ENCODE peak calls at places on chromosome 21, in ten cellular contexts. Z, H, Y, R, A, T, D, W, V and B are unnamed samples.
A peak's percentile ranks its signal among the peaks of the same experiment; 100 is the strongest.

GRCh38 chr21:21030311-21030710 is 32.1 kb downstream of the NCAM2 start:
- DNase-seq in Z (no peak), H (no peak), Y (no peak), R (no peak), A (no peak), T (no peak), D (no peak), W (no peak), V (no peak), B (no peak)

GRCh38 chr21:32951041-32951440 is 74.7 kb upstream of the OLIG2 start:
- DNase-seq in Z (no peak), H (no peak), Y (no peak), R (no peak), A (no peak), T (no peak), D (no peak), W (no peak), V (no peak), B (no peak)

GRCh38 chr21:17613242-17613676 is 558 bp upstream of the BTG3 start:
- DNase-seq in Z (no peak), H (peak; percentile 53), Y (no peak), R (no peak), A (peak; percentile 39), T (peak; percentile 53), D (peak; percentile 1), W (no peak), V (no peak), B (no peak)

GRCh38 chr21:46605759-46606426 is 1.0 kb upstream of the S100B start:
- DNase-seq in Z (no peak), H (no peak), Y (no peak), R (peak; percentile 51), A (peak; percentile 60), T (no peak), D (peak; percentile 9), W (no peak), V (peak; percentile 39), B (no peak)

GRCh38 chr21:34078915-34079314 is 5.5 kb downstream of the MRPS6 start:
- DNase-seq in Z (no peak), H (no peak), Y (no peak), R (no peak), A (no peak), T (no peak), D (no peak), W (no peak), V (peak; percentile 14), B (no peak)

GRCh38 chr21:46418265-46418946 is 40.3 kb upstream of the DIP2A start:
- DNase-seq in Z (no peak), H (no peak), Y (no peak), R (no peak), A (no peak), T (no peak), D (no peak), W (no peak), V (no peak), B (no peak)

GRCh38 chr21:29441651-29442050 is 142.9 kb downstream of the BACH1 start:
- DNase-seq in Z (no peak), H (no peak), Y (no peak), R (no peak), A (no peak), T (peak; percentile 52), D (no peak), W (no peak), V (no peak), B (no peak)

GRCh38 chr21:35911412-35912191 is 148.7 kb downstream of the SETD4 start:
- DNase-seq in Z (no peak), H (no peak), Y (peak; percentile 88), R (no peak), A (no peak), T (no peak), D (no peak), W (no peak), V (no peak), B (no peak)

GRCh38 chr21:35164380-35164779 is 115.3 kb upstream of the RUNX1 start:
- DNase-seq in Z (no peak), H (no peak), Y (no peak), R (no peak), A (no peak), T (no peak), D (no peak), W (no peak), V (no peak), B (no peak)

GRCh38 chr21:45420061-45420521 is 15.1 kb downstream of the COL18A1 start:
- DNase-seq in Z (no peak), H (no peak), Y (no peak), R (no peak), A (no peak), T (no peak), D (no peak), W (no peak), V (no peak), B (peak; percentile 58)

GRCh38 chr21:41753001-41753725 is 13.7 kb downstream of the RIPK4 start:
- DNase-seq in Z (no peak), H (no peak), Y (no peak), R (no peak), A (no peak), T (no peak), D (no peak), W (no peak), V (no peak), B (no peak)

GRCh38 chr21:41750051-41750450 is 16.8 kb downstream of the RIPK4 start:
- DNase-seq in Z (peak; percentile 8), H (no peak), Y (no peak), R (no peak), A (no peak), T (peak; percentile 66), D (no peak), W (no peak), V (no peak), B (no peak)

GRCh38 chr21:41750532-41751151 is 16.2 kb downstream of the RIPK4 start:
- DNase-seq in Z (no peak), H (no peak), Y (no peak), R (no peak), A (no peak), T (peak; percentile 29), D (no peak), W (no peak), V (no peak), B (no peak)

GRCh38 chr21:41752231-41752681 is 14.6 kb downstream of the RIPK4 start:
- DNase-seq in Z (peak; percentile 64), H (no peak), Y (no peak), R (no peak), A (no peak), T (peak; percentile 91), D (no peak), W (no peak), V (no peak), B (no peak)

DNA sequence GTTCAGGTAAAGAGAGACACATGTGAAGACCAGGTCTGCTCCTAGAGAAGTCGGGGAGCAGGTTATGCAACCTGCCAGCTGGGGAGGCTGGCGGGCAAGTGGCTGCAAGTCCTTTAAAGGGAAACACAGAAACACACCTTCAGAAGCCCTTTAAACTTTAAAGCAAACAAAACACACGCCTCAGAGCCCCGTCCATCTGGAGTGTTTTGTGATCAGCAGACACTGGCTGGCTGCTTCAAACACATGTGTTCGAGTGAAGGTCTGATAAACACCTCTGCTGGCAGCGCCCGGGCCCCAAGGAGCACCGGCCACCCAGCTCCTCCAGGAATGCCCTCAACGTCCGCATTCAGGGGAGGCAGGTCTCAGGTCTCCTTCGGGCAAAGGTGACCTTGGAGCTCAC is 15.2 kb downstream of the RIPK4 start:
- DNase-seq in Z (no peak), H (no peak), Y (no peak), R (no peak), A (no peak), T (no peak), D (no peak), W (no peak), V (no peak), B (no peak)
- H3K27ac ChIP-seq in Z (no peak overlapping the region), H (no peak overlapping the region), Y (no peak overlapping the region), R (no peak overlapping the region), A (no peak overlapping the region), T (peak overlapping the region; percentile 31), D (no peak overlapping the region), W (no peak overlapping the region), V (no peak overlapping the region), B (no peak overlapping the region)

GRCh38 chr21:31682625-31683024 is 23.1 kb downstream of the SOD1 start:
- DNase-seq in Z (peak; percentile 52), H (no peak), Y (no peak), R (no peak), A (no peak), T (no peak), D (no peak), W (no peak), V (no peak), B (no peak)
- H3K27ac ChIP-seq in Z (no peak overlapping the region), H (no peak overlapping the region), Y (no peak overlapping the region), R (no peak overlapping the region), A (no peak overlapping the region), T (no peak overlapping the region), D (no peak overlapping the region), W (no peak overlapping the region), V (no peak overlapping the region), B (no peak overlapping the region)

DNA sequence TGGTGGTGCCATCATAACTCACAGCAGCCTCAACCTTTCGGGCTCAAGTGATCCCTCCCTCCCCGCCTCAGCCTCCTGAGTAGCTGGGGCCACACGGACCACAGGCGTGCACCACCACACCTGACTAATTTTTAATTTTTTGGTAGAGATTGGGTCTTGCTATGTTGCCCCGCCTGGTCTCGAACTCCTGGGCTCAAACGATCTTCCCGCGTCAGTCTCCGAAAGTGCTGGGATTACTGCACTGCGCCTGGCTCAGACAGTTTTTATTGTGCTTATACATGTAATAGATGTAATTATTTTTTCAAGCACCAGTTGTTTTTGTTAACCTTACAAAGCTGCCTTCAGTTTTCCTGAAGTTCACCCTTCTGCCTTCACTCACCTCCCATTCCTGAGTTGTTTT is 38.0 kb upstream of the HMGN1 start:
- DNase-seq in Z (no peak), H (no peak), Y (no peak), R (no peak), A (no peak), T (no peak), D (no peak), W (no peak), V (no peak), B (no peak)
- H3K27ac ChIP-seq in Z (no peak overlapping the region), H (no peak overlapping the region), Y (no peak overlapping the region), R (peak overlapping the region; percentile 72), A (peak overlapping the region; percentile 65), T (peak overlapping the region; percentile 66), D (no peak overlapping the region), W (no peak overlapping the region), V (peak overlapping the region; percentile 66), B (peak overlapping the region; percentile 52)

GRCh38 chr21:41641821-41642368 is 125.0 kb downstream of the RIPK4 start:
- DNase-seq in Z (peak; percentile 94), H (peak; percentile 71), Y (no peak), R (peak; percentile 58), A (no peak), T (peak; percentile 95), D (no peak), W (no peak), V (no peak), B (no peak)

GRCh38 chr21:41641510-41641815 is 125.4 kb downstream of the RIPK4 start:
- DNase-seq in Z (no peak), H (no peak), Y (no peak), R (no peak), A (no peak), T (no peak), D (no peak), W (no peak), V (no peak), B (no peak)

GRCh38 chr21:41643246-41643966 is 123.4 kb downstream of the RIPK4 start:
- DNase-seq in Z (no peak), H (no peak), Y (no peak), R (no peak), A (no peak), T (no peak), D (no peak), W (no peak), V (no peak), B (no peak)

GRCh38 chr21:41640756-41641509 is 125.9 kb downstream of the RIPK4 start:
- DNase-seq in Z (peak; percentile 60), H (peak; percentile 32), Y (no peak), R (no peak), A (no peak), T (peak; percentile 78), D (no peak), W (no peak), V (no peak), B (no peak)

GRCh38 chr21:41642399-41642798 is 124.5 kb downstream of the RIPK4 start:
- DNase-seq in Z (peak; percentile 43), H (no peak), Y (no peak), R (no peak), A (no peak), T (peak; percentile 64), D (no peak), W (no peak), V (no peak), B (no peak)
- H3K27ac ChIP-seq in Z (peak overlapping the region; percentile 61), H (no peak overlapping the region), Y (no peak overlapping the region), R (peak overlapping the region; percentile 59), A (no peak overlapping the region), T (peak overlapping the region; percentile 96), D (no peak overlapping the region), W (no peak overlapping the region), V (no peak overlapping the region), B (no peak overlapping the region)